ENCODE peak calls at places on chromosomes 5 and 9, in four cellular contexts. One of them, this sample, is unnamed.

GRCh38 chr5:51518607-51519006 is 135.4 kb downstream of the ISL1 start:
- DNase-seq in glutamatergic neuron: peak; percentile 12
- DNase-seq in endothelial cell: no peak
- DNase-seq in lower lobe of right lung: no peak
- DNase-seq in this sample: no peak

GRCh38 chr5:34586117-34586885 is 69.8 kb upstream of the RAI14 start:
- DNase-seq in endothelial cell: no peak
- DNase-seq in glutamatergic neuron: no peak
- DNase-seq in lower lobe of right lung: no peak
- DNase-seq in this sample: peak; percentile 88

GRCh38 chr5:17182494-17182893 is 34.9 kb upstream of the BASP1 start:
- DNase-seq in endothelial cell: no peak
- DNase-seq in lower lobe of right lung: no peak
- DNase-seq in glutamatergic neuron: no peak
- DNase-seq in this sample: peak; percentile 73

GRCh38 chr5:148005788-148006520 is 57.8 kb upstream of the SPINK5 start:
- DNase-seq in lower lobe of right lung: no peak
- DNase-seq in glutamatergic neuron: no peak
- DNase-seq in endothelial cell: no peak
- DNase-seq in this sample: no peak

GRCh38 chr5:82335807-82336206 is 57.7 kb upstream of the RPS23 start:
- DNase-seq in glutamatergic neuron: no peak
- DNase-seq in endothelial cell: no peak
- DNase-seq in lower lobe of right lung: no peak
- DNase-seq in this sample: peak; percentile 52

GRCh38 chr5:171667341-171668096 is 118.1 kb upstream of the SMIM23 start:
- DNase-seq in lower lobe of right lung: peak; percentile 52
- DNase-seq in endothelial cell: no peak
- DNase-seq in glutamatergic neuron: no peak
- DNase-seq in this sample: peak; percentile 79

GRCh38 chr5:98969400-98969799 is 40.6 kb upstream of the CHD1 start:
- DNase-seq in glutamatergic neuron: no peak
- DNase-seq in lower lobe of right lung: no peak
- DNase-seq in endothelial cell: no peak
- DNase-seq in this sample: no peak

GRCh38 chr9:108568093-108568492 is 287.7 kb downstream of the ACTL7B start:
- DNase-seq in glutamatergic neuron: no peak
- DNase-seq in endothelial cell: no peak
- DNase-seq in lower lobe of right lung: no peak
- DNase-seq in this sample: no peak

GRCh38 chr9:127076860-127077657 is 45.4 kb downstream of the ANGPTL2 start:
- DNase-seq in glutamatergic neuron: no peak
- DNase-seq in lower lobe of right lung: no peak
- DNase-seq in endothelial cell: no peak
- DNase-seq in this sample: no peak

GRCh38 chr5:136516617-136517016 is 151.3 kb upstream of the TRPC7 start:
- DNase-seq in glutamatergic neuron: no peak
- DNase-seq in endothelial cell: no peak
- DNase-seq in lower lobe of right lung: no peak
- DNase-seq in this sample: no peak

GRCh38 chr9:121838757-121839669 is 187.6 kb downstream of the DAB2IP start:
- DNase-seq in lower lobe of right lung: no peak
- DNase-seq in glutamatergic neuron: no peak
- DNase-seq in endothelial cell: no peak
- DNase-seq in this sample: no peak

GRCh38 chr9:91036356-91036755 is 234.7 kb downstream of the SYK start:
- DNase-seq in lower lobe of right lung: no peak
- DNase-seq in endothelial cell: no peak
- DNase-seq in glutamatergic neuron: no peak
- DNase-seq in this sample: no peak

GRCh38 chr9:132588501-132589147 is 6.2 kb downstream of the BARHL1 start:
- DNase-seq in endothelial cell: no peak
- DNase-seq in lower lobe of right lung: no peak
- DNase-seq in glutamatergic neuron: peak; percentile 77
- DNase-seq in this sample: no peak

GRCh38 chr9:121398374-121398773 is 28.3 kb upstream of the STOM start:
- DNase-seq in endothelial cell: no peak
- DNase-seq in glutamatergic neuron: no peak
- DNase-seq in lower lobe of right lung: no peak
- DNase-seq in this sample: peak; percentile 98

GRCh38 chr5:73822989-73823339 is 197.0 kb downstream of the ARHGEF28 start:
- DNase-seq in endothelial cell: no peak
- DNase-seq in lower lobe of right lung: no peak
- DNase-seq in glutamatergic neuron: no peak
- DNase-seq in this sample: peak; percentile 13

This sample was measured in cardiac fibroblast.